ENCODE peak calls at places on chromosomes 5 and 9, in six cellular contexts. One of them, this sample, is unnamed.
A peak's percentile ranks its signal among the peaks of the same experiment; 100 is the strongest.

GRCh38 chr9:24479696-24480095 is 66.0 kb downstream of the IZUMO3 start:
- DNase-seq in mammary epithelial cell: no peak
- DNase-seq in neural progenitor cell: no peak
- DNase-seq in CD4-positive, CD25-positive, alpha-beta regulatory T cell: no peak
- DNase-seq in GM12865: no peak
- DNase-seq in A673: no peak
- DNase-seq in this sample: no peak

GRCh38 chr5:76617229-76617628 is 6.0 kb downstream of the F2RL2 start:
- DNase-seq in mammary epithelial cell: no peak
- DNase-seq in neural progenitor cell: no peak
- DNase-seq in CD4-positive, CD25-positive, alpha-beta regulatory T cell: no peak
- DNase-seq in GM12865: no peak
- DNase-seq in A673: no peak
- DNase-seq in this sample: no peak

GRCh38 chr5:32044904-32045303 is 129.2 kb downstream of the GOLPH3 start:
- DNase-seq in mammary epithelial cell: peak; percentile 89
- DNase-seq in neural progenitor cell: no peak
- DNase-seq in CD4-positive, CD25-positive, alpha-beta regulatory T cell: no peak
- DNase-seq in GM12865: no peak
- DNase-seq in A673: peak; percentile 92
- DNase-seq in this sample: no peak

GRCh38 chr9:121901616-121902015 is 191.5 kb downstream of the TTLL11 start:
- DNase-seq in mammary epithelial cell: no peak
- DNase-seq in neural progenitor cell: no peak
- DNase-seq in CD4-positive, CD25-positive, alpha-beta regulatory T cell: no peak
- DNase-seq in GM12865: peak; percentile 51
- DNase-seq in A673: no peak
- DNase-seq in this sample: no peak

GRCh38 chr5:90968319-90968718 is 409.7 kb downstream of the ADGRV1 start:
- DNase-seq in mammary epithelial cell: peak; percentile 59
- DNase-seq in neural progenitor cell: no peak
- DNase-seq in CD4-positive, CD25-positive, alpha-beta regulatory T cell: no peak
- DNase-seq in GM12865: no peak
- DNase-seq in A673: no peak
- DNase-seq in this sample: peak; percentile 20

GRCh38 chr9:131618785-131619184 is 73.5 kb downstream of the PRRT1B start:
- DNase-seq in mammary epithelial cell: no peak
- DNase-seq in neural progenitor cell: no peak
- DNase-seq in CD4-positive, CD25-positive, alpha-beta regulatory T cell: no peak
- DNase-seq in GM12865: no peak
- DNase-seq in A673: no peak
- DNase-seq in this sample: no peak

GRCh38 chr9:33263936-33264472 is 504 bp downstream of the BAG1 start:
- DNase-seq in mammary epithelial cell: no peak
- DNase-seq in neural progenitor cell: no peak
- DNase-seq in CD4-positive, CD25-positive, alpha-beta regulatory T cell: peak; percentile 23
- DNase-seq in GM12865: peak; percentile 72
- DNase-seq in A673: peak; percentile 42
- DNase-seq in this sample: no peak

GRCh38 chr5:158801286-158801685 is 298.4 kb downstream of the EBF1 start:
- DNase-seq in mammary epithelial cell: no peak
- DNase-seq in neural progenitor cell: no peak
- DNase-seq in CD4-positive, CD25-positive, alpha-beta regulatory T cell: no peak
- DNase-seq in GM12865: no peak
- DNase-seq in A673: no peak
- DNase-seq in this sample: no peak

GRCh38 chr9:94920439-94920951 is 194.0 kb downstream of the AOPEP start:
- DNase-seq in mammary epithelial cell: no peak
- DNase-seq in neural progenitor cell: no peak
- DNase-seq in CD4-positive, CD25-positive, alpha-beta regulatory T cell: no peak
- DNase-seq in GM12865: no peak
- DNase-seq in A673: peak; percentile 14
- DNase-seq in this sample: peak; percentile 45

GRCh38 chr5:109035470-109035869 is 287.8 kb downstream of the FER start:
- DNase-seq in mammary epithelial cell: no peak
- DNase-seq in neural progenitor cell: no peak
- DNase-seq in CD4-positive, CD25-positive, alpha-beta regulatory T cell: no peak
- DNase-seq in GM12865: no peak
- DNase-seq in A673: no peak
- DNase-seq in this sample: no peak

GRCh38 chr9:85941966-85942912 is 1.3 kb downstream of the NAA35 start:
- DNase-seq in mammary epithelial cell: peak; percentile 11
- DNase-seq in neural progenitor cell: no peak
- DNase-seq in CD4-positive, CD25-positive, alpha-beta regulatory T cell: peak; percentile 20
- DNase-seq in GM12865: no peak
- DNase-seq in A673: no peak
- DNase-seq in this sample: no peak

GRCh38 chr5:95098012-95098411 is 186.9 kb downstream of the MCTP1 start:
- DNase-seq in mammary epithelial cell: no peak
- DNase-seq in neural progenitor cell: no peak
- DNase-seq in CD4-positive, CD25-positive, alpha-beta regulatory T cell: no peak
- DNase-seq in GM12865: no peak
- DNase-seq in A673: no peak
- DNase-seq in this sample: no peak

GRCh38 chr5:53167836-53168235 is 58.3 kb upstream of the MOCS2 start:
- DNase-seq in mammary epithelial cell: peak; percentile 11
- DNase-seq in neural progenitor cell: no peak
- DNase-seq in CD4-positive, CD25-positive, alpha-beta regulatory T cell: no peak
- DNase-seq in GM12865: no peak
- DNase-seq in A673: no peak
- DNase-seq in this sample: peak; percentile 84

DNA sequence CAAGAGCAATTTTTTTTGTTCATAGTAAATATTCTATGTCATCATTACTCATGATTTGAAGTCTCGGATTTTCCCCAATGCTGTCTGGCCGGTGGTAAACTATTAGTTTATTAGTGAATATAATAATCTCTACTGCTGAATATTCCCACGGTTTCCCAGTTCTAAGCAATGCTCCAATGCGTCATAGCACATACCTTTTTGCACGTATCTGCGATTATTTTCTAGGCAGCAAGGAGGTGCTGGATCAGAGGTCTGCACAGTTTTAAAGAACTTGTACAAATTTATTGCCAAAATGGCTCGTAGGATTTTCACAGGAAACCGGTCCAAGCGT is 43.9 kb upstream of the TCF7 start:
- DNase-seq in mammary epithelial cell: peak; percentile 69
- DNase-seq in neural progenitor cell: no peak
- DNase-seq in CD4-positive, CD25-positive, alpha-beta regulatory T cell: no peak
- DNase-seq in GM12865: no peak
- DNase-seq in A673: no peak
- DNase-seq in this sample: no peak
- H3K4me3 ChIP-seq in mammary epithelial cell: no peak overlapping the region
- H3K4me3 ChIP-seq in neural progenitor cell: peak overlapping the region; percentile 46
- H3K4me3 ChIP-seq in CD4-positive, CD25-positive, alpha-beta regulatory T cell: peak overlapping the region; percentile 16
- H3K4me3 ChIP-seq in GM12865: peak overlapping the region; percentile 50
- H3K4me3 ChIP-seq in A673: peak overlapping the region; percentile 16
- H3K4me3 ChIP-seq in this sample: peak overlapping the region; percentile 39

GRCh38 chr5:175656966-175657365 is 905 bp upstream of the HRH2 start:
- DNase-seq in mammary epithelial cell: no peak
- DNase-seq in neural progenitor cell: no peak
- DNase-seq in CD4-positive, CD25-positive, alpha-beta regulatory T cell: no peak
- DNase-seq in GM12865: no peak
- DNase-seq in A673: no peak
- DNase-seq in this sample: no peak
- H3K4me3 ChIP-seq in mammary epithelial cell: no peak overlapping the region
- H3K4me3 ChIP-seq in neural progenitor cell: no peak overlapping the region
- H3K4me3 ChIP-seq in CD4-positive, CD25-positive, alpha-beta regulatory T cell: peak overlapping the region; percentile 70
- H3K4me3 ChIP-seq in GM12865: no peak overlapping the region
- H3K4me3 ChIP-seq in A673: no peak overlapping the region
- H3K4me3 ChIP-seq in this sample: no peak overlapping the region

DNA sequence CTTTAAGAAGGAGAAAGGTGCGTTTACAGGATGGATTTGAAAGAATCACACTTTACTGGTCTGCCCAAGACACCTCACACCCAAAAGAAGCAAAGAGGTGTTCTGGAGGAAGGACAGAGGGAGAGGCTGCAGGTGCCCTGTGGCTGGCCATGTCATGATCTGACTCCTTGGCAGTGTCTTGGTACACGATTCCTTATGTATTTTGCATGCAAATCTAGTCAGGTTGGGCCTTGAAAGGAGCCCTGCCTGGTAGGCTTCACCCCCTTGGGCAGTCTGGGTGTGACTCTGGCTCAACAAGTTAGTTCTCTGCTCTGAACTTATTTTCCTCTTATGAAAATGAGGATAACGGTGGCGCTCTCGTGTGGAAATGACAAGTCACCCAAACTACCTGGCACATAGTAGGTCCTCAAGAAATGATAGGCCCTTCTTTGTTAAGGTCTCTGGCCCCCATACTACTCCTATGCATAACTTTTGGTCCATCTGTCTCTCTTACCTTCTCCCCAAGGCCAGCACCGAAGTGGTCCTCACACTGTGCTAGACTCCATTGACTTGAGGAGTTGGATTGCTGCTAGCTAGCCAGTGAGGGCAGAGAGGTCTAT is 212.5 kb downstream of the SEMA6A start:
- DNase-seq in mammary epithelial cell: no peak
- DNase-seq in neural progenitor cell: no peak
- DNase-seq in CD4-positive, CD25-positive, alpha-beta regulatory T cell: no peak
- DNase-seq in GM12865: no peak
- DNase-seq in A673: no peak
- DNase-seq in this sample: no peak
- H3K4me3 ChIP-seq in mammary epithelial cell: no peak overlapping the region
- H3K4me3 ChIP-seq in neural progenitor cell: peak overlapping the region; percentile 44
- H3K4me3 ChIP-seq in CD4-positive, CD25-positive, alpha-beta regulatory T cell: no peak overlapping the region
- H3K4me3 ChIP-seq in GM12865: no peak overlapping the region
- H3K4me3 ChIP-seq in A673: peak overlapping the region; percentile 29
- H3K4me3 ChIP-seq in this sample: peak overlapping the region; percentile 33

GRCh38 chr5:88829053-88829452 is 53.9 kb downstream of the MEF2C start:
- DNase-seq in mammary epithelial cell: no peak
- DNase-seq in neural progenitor cell: no peak
- DNase-seq in CD4-positive, CD25-positive, alpha-beta regulatory T cell: no peak
- DNase-seq in GM12865: peak; percentile 68
- DNase-seq in A673: no peak
- DNase-seq in this sample: no peak
- H3K4me3 ChIP-seq in mammary epithelial cell: no peak overlapping the region
- H3K4me3 ChIP-seq in neural progenitor cell: no peak overlapping the region
- H3K4me3 ChIP-seq in CD4-positive, CD25-positive, alpha-beta regulatory T cell: no peak overlapping the region
- H3K4me3 ChIP-seq in GM12865: peak overlapping the region; percentile 85
- H3K4me3 ChIP-seq in A673: no peak overlapping the region
- H3K4me3 ChIP-seq in this sample: no peak overlapping the region

This sample was measured in skeletal muscle cell.